ENCODE peak calls at places on chromosomes 6 and 20, in five cellular contexts. R, O, Y, H and M are unnamed samples.

GRCh38 chr20:2816583-2817340 is 598 bp downstream of the TMEM239 start:
- DNase-seq in R (no peak), O (no peak), Y (no peak), H (no peak), M (no peak)

GRCh38 chr20:58829531-58829941 is 21.2 kb downstream of the GNAS-AS1 start:
- DNase-seq in R (no peak), O (peak), Y (peak), H (no peak), M (no peak)

GRCh38 chr6:123640567-123641187 is 3.9 kb upstream of the TRDN start:
- DNase-seq in R (no peak), O (no peak), Y (no peak), H (no peak), M (no peak)

GRCh38 chr6:132811276-132811675 is 3.1 kb upstream of the RPS12 start:
- DNase-seq in R (no peak), O (no peak), Y (peak), H (no peak), M (peak)

GRCh38 chr20:25706793-25707192 is 10.1 kb upstream of the ZNF337 start:
- DNase-seq in R (no peak), O (no peak), Y (no peak), H (no peak), M (no peak)

GRCh38 chr20:24472426-24472825 is 3.0 kb downstream of the SYNDIG1 start:
- DNase-seq in R (no peak), O (no peak), Y (no peak), H (no peak), M (no peak)

GRCh38 chr20:60352017-60352416 is 393.8 kb downstream of the CDH26 start:
- DNase-seq in R (no peak), O (no peak), Y (no peak), H (no peak), M (no peak)

GRCh38 chr6:105504660-105505059 is 101.8 kb upstream of the PREP start:
- DNase-seq in R (peak), O (no peak), Y (peak), H (no peak), M (no peak)

GRCh38 chr20:58483470-58483869 is 31.7 kb downstream of the APCDD1L start:
- DNase-seq in R (no peak), O (no peak), Y (no peak), H (no peak), M (no peak)

GRCh38 chr20:16575390-16576140 is 2.3 kb upstream of the KIF16B start:
- DNase-seq in R (no peak), O (no peak), Y (no peak), H (no peak), M (no peak)

GRCh38 chr6:20978176-20978614 is 443.9 kb downstream of the CDKAL1 start:
- DNase-seq in R (no peak), O (no peak), Y (peak), H (no peak), M (peak)

GRCh38 chr20:6693178-6693807 is 74.2 kb upstream of the BMP2 start:
- DNase-seq in R (no peak), O (no peak), Y (no peak), H (no peak), M (no peak)

DNA sequence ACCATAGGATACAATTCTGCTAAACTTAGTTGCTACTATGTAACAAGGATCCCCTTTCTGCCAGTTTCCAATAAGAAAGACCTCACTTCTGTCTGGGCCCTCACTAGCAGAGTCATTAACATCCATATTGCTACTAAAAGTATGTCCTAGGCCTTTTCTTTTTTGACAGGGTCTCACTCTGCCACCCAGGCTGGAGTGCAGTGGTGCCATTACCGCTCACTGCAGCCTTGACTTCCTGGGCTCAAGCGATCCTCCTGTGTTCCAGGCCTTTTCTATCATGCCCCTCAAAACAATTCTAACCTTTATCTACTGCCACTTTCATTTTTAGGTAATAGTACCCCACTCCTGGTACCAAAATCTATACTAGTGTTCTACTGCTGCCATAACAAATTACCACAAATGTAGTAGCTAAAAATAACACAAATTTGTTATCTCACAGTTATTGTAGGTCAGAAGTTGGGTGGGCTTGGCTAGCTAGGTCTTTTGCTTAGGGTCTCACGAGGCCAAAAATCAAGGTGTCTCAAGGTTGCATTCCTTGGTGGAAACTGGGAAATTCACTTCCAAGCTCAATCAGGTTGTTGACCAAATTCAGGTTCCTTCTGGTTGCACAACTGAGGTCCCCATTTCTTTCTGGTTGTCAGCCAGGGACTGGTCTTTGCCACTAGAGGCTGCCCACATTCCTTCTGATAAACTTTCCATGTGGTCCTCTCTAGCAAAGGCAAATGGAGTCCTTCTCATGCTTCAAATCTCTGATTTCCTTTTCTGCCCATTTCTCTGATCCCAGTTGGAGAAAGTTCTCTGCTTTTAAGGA is 3.0 kb downstream of the CSNK2A1 start:
- DNase-seq in R (no peak), O (no peak), Y (no peak), H (no peak), M (no peak)
- TF ChIP-seq CTCF in R (no peak), O (no peak), Y (no peak), H (no peak), M (no peak)

DNA sequence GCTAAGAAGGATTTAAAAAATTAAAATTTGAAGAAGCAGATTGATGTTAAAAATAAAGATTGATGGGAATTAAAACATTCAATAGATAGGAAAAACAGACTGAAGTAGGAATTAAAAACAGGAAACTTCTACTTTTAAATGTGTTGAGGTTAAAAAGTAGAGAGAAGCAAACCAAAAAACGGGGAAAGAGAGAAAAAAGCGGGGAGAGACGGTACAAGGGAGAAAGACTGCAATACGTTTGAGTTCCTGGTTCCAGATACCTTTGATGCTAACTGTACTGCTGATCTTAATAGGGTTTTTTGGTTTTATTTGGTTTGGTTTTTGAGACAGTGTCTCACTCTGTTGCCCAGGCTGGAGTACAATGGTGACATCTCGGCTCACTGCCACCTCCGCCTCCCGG is 27.0 kb downstream of the LOC128125822 start:
- DNase-seq in R (no peak), O (no peak), Y (no peak), H (no peak), M (no peak)
- H3K4me3 ChIP-seq in R (no peak), O (no peak), Y (no peak), H (no peak), M (no peak)

DNA sequence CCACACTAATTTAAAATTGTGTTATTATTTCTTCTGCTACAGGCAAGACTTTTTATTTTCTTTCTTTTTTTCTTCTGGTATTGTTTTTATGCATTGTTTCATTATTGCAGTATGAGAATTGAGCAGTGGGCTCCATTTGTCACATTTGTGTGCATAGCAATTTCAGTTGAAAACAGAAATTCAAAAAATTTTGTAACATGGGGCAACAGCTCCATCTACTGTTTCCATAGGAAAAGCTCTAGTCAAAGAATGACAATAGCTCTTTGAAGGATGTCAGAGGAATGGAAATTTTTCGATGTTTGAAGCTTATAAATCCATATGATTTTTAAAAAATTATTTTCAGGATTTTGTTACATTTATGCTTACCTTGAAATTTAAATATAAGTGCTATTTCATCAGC is 194.7 kb downstream of the COL9A1 start:
- DNase-seq in R (no peak), O (no peak), Y (peak), H (no peak), M (peak)
- TF ChIP-seq CTCF in R (peak), O (peak), Y (peak), H (peak), M (peak)

DNA sequence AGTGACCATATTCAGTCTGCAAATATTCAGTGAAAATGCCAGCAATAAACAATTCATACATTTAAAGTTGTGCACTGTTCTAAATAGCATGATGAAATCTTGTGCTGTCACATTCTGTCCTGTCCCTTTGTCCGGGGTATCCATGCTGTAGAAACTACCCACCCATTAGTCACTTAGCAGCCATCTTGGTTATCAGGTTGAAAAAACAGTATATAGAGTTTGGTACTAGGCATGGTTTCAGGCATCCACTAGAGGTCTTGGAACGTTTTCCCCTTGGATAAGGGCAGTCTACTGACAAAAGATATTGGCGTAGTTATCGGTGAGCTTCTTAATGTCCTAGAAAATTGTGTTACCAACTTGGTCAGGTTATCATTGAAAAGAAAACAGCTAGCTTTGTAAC is 12.3 kb upstream of the MAP3K7 start:
- DNase-seq in R (no peak), O (no peak), Y (no peak), H (no peak), M (no peak)
- H3K4me3 ChIP-seq in R (no peak), O (no peak), Y (no peak), H (no peak), M (no peak)

DNA sequence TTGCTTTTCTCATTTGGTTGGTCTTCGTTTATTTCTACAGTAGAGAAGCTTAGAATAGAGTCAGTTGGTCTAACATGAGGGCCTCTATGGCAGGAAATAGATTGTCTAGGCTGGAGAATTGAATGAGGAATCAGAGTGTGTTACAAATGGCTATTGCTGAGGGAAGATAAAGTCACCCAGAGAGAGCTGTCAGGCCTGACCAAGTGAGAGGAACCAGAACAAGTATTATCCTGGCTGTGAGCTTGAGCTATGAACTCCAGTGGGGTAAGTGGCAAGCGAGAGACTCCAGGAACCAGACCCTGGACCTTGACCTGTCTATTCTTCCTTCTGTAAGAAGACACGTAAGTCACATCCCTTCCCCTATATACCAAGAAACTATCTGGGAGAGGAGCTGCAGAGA is 353.1 kb downstream of the CD83 start:
- DNase-seq in R (no peak), O (no peak), Y (no peak), H (no peak), M (no peak)
- TF ChIP-seq CTCF in R (no peak), O (no peak), Y (no peak), H (no peak), M (no peak)

DNA sequence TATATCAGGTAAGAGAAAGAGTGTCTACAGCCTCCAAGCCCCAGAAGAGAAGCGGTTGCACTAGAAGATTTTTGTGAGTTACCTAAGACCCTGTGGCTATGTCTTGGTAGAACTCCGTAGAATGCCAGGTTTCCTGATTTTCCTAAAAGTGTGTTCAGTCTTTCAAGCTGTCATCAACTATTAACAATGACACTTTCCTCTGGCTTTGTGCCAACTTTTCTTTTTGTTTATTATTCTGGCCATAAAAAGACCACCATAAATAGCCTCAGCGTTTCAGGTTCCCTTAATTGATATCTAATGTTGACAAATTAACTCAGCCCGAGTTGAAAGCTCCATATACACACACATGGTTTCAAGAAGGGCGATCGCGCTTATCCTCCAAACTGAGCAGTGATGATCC is 1.2 kb downstream of the PAK5 start:
- DNase-seq in R (no peak), O (no peak), Y (no peak), H (no peak), M (no peak)
- H3K4me3 ChIP-seq in R (no peak), O (no peak), Y (no peak), H (peak), M (no peak)

GRCh38 chr6:12909828-12910227 is 193.3 kb downstream of the PHACTR1 start:
- DNase-seq in R (no peak), O (no peak), Y (no peak), H (no peak), M (no peak)
- TF ChIP-seq CTCF in R (no peak), O (peak), Y (no peak), H (no peak), M (no peak)

GRCh38 chr20:41619360-41620115 is 1.4 kb upstream of the CHD6 start:
- DNase-seq in R (no peak), O (no peak), Y (peak), H (no peak), M (no peak)
- H3K4me3 ChIP-seq in R (no peak), O (peak), Y (no peak), H (peak), M (no peak)

DNA sequence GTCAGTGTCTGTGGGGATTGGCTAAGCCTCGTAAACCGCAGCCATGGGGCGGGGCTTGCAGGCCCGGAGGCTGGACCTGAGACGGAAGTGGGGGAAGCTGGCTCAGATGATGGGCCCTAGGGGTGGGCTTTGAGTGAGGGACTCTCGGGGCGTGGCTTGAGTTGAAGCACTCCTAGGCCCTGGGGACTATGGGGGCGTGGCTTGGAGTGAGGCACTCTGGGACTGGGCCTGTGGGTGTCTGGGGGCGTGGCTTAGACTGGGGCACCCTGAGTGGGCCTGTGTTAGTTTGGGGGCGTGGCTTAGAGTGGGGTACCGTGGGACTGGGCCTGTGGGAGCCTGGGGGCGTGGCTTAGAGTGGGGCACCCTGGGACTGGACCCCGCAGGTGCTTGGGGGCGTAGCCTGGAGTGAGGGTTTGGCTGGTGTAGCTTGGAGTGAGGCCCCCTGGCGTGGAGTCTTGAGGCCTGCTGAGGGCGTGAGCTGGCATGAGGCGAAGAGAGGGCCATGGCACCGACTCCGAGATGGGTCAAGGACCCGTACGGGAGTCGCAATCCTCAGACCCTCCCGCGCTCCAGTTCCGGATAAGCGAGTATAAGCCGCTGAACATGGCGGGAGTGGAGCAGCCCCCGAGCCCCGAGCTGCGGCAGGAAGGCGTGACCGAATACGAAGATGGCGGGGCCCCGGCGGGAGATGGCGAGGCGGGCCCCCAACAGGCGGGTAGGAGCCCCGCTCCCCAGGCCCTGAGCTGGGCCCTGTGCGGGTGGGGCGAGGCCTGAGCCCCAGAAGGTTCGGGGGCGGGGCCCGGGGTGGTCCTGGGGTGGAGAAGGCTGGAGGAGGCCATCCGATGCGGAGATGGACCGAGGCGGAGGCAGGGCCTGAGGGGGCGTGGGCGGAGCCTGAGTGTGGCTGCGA is 6.8 kb downstream of the L3MBTL1 start:
- DNase-seq in R (peak), O (peak), Y (peak), H (peak), M (peak)
- TF ChIP-seq CTCF in R (peak), O (peak), Y (peak), H (no peak), M (peak)

GRCh38 chr6:157513619-157514485 is 132.9 kb downstream of the ZDHHC14 start:
- DNase-seq in R (no peak), O (no peak), Y (no peak), H (no peak), M (no peak)

GRCh38 chr6:157514659-157515496 is 133.9 kb downstream of the ZDHHC14 start:
- DNase-seq in R (no peak), O (no peak), Y (peak), H (peak), M (peak)

GRCh38 chr6:157512081-157512682 is 131.2 kb downstream of the ZDHHC14 start:
- DNase-seq in R (no peak), O (no peak), Y (no peak), H (no peak), M (no peak)

GRCh38 chr6:157513004-157513603 is 132.1 kb downstream of the ZDHHC14 start:
- DNase-seq in R (no peak), O (no peak), Y (no peak), H (no peak), M (no peak)

DNA sequence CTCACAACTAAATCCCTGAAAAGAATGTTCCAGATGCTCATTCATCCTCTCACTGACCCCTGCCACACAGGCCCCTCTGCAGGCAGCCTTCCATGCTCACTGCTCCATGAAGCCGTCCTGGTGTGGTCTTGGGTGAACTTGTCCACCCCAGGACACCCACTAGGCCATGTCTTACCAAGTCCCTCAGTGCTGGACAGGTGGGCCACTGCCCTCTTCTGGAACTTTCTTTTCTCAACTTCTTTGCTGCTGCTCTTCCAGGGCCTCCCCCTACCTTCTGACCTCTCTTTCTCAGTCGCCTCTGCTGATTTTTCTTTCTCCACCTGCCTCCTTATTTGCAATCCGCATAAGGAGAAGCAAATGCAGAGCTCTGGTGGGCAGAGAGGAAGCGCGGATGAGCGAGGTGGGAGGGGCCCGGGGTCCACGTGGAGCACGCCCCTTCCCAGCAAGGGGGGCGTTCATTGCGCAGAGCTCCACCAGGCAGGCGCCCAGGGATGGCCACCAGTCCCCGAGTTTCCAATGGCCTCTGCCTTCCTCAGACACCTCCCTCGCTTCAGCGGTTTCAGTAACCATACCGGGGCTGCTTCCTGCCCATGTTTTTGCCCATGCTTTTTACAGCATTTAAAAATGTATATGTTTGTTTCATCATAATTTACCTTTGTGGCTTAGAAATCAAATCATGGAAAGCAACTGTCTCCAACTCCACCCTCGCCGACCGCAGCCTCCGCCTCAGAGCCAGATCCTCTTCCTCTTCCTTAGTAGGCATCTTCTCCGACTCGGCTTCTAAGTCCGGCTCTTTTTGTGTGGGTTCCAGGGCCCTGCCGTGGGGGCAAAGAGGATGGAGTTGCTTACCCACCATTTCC is 129.6 kb downstream of the ZDHHC14 start:
- DNase-seq in R (no peak), O (no peak), Y (no peak), H (no peak), M (no peak)
- H3K4me3 ChIP-seq in R (no peak), O (no peak), Y (no peak), H (no peak), M (no peak)